ENCODE peak calls at places on chromosomes 1 and 21, in ten cellular contexts. D is mesothelial cell of epicardium, W is nephron progenitor cell, M is endodermal cell, L is GM12878, Z is IMR-90, Y is PC-9, F is HFFc6, H is activated B cell treated with CpG ODN at 0.5 μM for 24 hours, J is epithelial cell of proximal tubule. X is an unnamed sample.
A peak's percentile ranks its signal among the peaks of the same experiment; 100 is the strongest.

GRCh38 chr1:110190282-110190929 is 19.7 kb upstream of the KCNC4 start:
- DNase-seq in D (no peak), W (no peak), Z (no peak), F (no peak), L (no peak), J (no peak), H (no peak), M (no peak), Y (peak; percentile 36), X (no peak)

GRCh38 chr1:43071241-43071640 is 100.8 kb downstream of the EBNA1BP2 start:
- DNase-seq in F (no peak), D (no peak), M (no peak), J (no peak), Z (no peak), W (no peak), H (no peak), Y (no peak), L (no peak), X (no peak)

GRCh38 chr1:108082006-108082405 is 117.0 kb upstream of the VAV3 start:
- DNase-seq in F (no peak), M (no peak), H (no peak), D (no peak), J (no peak), W (no peak), Z (no peak), Y (no peak), L (no peak), X (no peak)

GRCh38 chr1:235597867-235598553 is 51.6 kb downstream of the GNG4 start:
- DNase-seq in J (no peak), L (no peak), H (no peak), Z (peak; percentile 62), D (no peak), W (no peak), F (peak; percentile 65), M (peak; percentile 60), Y (peak; percentile 11), X (no peak)

GRCh38 chr1:23384312-23385058 is 14.8 kb upstream of the ZNF436 start:
- DNase-seq in M (peak; percentile 32), H (no peak), Y (no peak), L (no peak), W (no peak), F (peak; percentile 78), Z (peak; percentile 88), J (no peak), D (no peak), X (no peak)

GRCh38 chr1:14842891-14843290 is 244.4 kb downstream of the KAZN start:
- DNase-seq in F (no peak), W (no peak), L (no peak), J (no peak), Z (peak; percentile 77), H (no peak), Y (no peak), M (no peak), D (no peak), X (no peak)

GRCh38 chr1:150560576-150560975 is 11.4 kb downstream of the ADAMTSL4 start:
- DNase-seq in F (no peak), J (no peak), M (no peak), W (no peak), Z (no peak), H (no peak), L (no peak), Y (no peak), D (no peak), X (no peak)

GRCh38 chr21:45523411-45524101 is 18.7 kb downstream of the SLC19A1 start:
- DNase-seq in Z (no peak), H (no peak), Y (no peak), L (no peak), D (peak; percentile 15), J (no peak), W (peak; percentile 0), F (no peak), M (peak; percentile 34), X (no peak)

GRCh38 chr1:3580231-3580630 is 31.1 kb downstream of the MEGF6 start:
- DNase-seq in M (no peak), D (no peak), W (no peak), Y (no peak), H (no peak), Z (no peak), F (no peak), L (no peak), J (no peak), X (no peak)

GRCh38 chr1:187999973-188000372 is 1171.2 kb downstream of the PLA2G4A start:
- DNase-seq in D (no peak), F (no peak), H (no peak), M (no peak), J (no peak), W (no peak), Z (peak; percentile 17), L (no peak), Y (no peak), X (no peak)
- TF ChIP-seq CTCF in D (no peak), F (peak; percentile 36), H (no peak), M (peak; percentile 58), J (peak; percentile 65), W (no peak), Z (peak; percentile 32), L (peak; percentile 15), Y (no peak), X (peak; percentile 39)

GRCh38 chr1:247531937-247532336 is 4.3 kb downstream of the OR2C3 start:
- DNase-seq in F (no peak), D (no peak), H (no peak), Z (no peak), Y (no peak), M (no peak), W (no peak), J (no peak), L (no peak), X (no peak)
- TF ChIP-seq CTCF in F (peak; percentile 16), D (no peak), H (no peak), Z (no peak), Y (no peak), M (peak; percentile 57), W (no peak), J (peak; percentile 4), L (no peak), X (no peak)

DNA sequence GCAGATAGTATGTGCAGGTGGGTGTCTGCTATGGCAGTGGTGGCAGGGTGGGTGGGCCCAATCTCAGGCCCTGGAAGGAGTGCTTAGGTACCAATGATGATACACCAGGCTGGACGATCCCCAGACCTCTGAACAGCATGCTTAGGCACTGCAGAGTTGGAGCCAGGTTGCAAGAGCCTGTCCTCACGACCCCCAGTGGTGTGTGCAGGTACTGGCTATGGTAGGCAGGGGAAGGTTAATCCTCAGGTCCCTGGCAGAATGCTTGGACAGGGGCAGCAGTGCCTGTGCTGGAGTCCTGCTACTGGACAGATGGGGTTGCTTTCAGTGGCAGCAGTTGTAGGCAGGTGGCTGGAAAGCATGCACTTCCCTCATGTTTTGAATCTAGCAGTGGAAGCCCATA is 100.5 kb upstream of the NEK7 start:
- DNase-seq in J (no peak), H (no peak), W (peak; percentile 10), F (no peak), M (peak; percentile 89), L (no peak), Y (no peak), D (no peak), Z (no peak), X (no peak)
- TF ChIP-seq CTCF in J (peak; percentile 40), H (no peak), W (no peak), F (peak; percentile 58), M (peak; percentile 81), L (peak; percentile 18), Y (peak; percentile 26), D (no peak), Z (no peak), X (no peak)

GRCh38 chr1:187928288-187928687 is 1099.5 kb downstream of the PLA2G4A start:
- DNase-seq in D (no peak), Z (peak; percentile 36), Y (no peak), F (peak; percentile 23), L (no peak), H (no peak), W (peak; percentile 29), M (peak; percentile 77), J (no peak), X (no peak)
- TF ChIP-seq CTCF in D (no peak), Z (peak; percentile 64), Y (peak; percentile 43), F (peak; percentile 75), L (peak; percentile 81), H (no peak), W (peak; percentile 25), M (peak; percentile 78), J (peak; percentile 80), X (peak; percentile 73)

X was measured in osteocyte.